ENCODE peak calls at places on chromosome 6, in six cellular contexts. One of them, this sample, is unnamed.

GRCh38 chr6:28215425-28215824 is 9.7 kb upstream of the ZSCAN9 start:
- DNase-seq in fibroblast of pulmonary artery: peak; percentile 42
- DNase-seq in adrenal gland: no peak
- DNase-seq in GM12865: no peak
- DNase-seq in OCI-LY7: no peak
- DNase-seq in spleen: no peak
- DNase-seq in this sample: no peak

GRCh38 chr6:38319259-38320255 is 320.2 kb downstream of the BTBD9 start:
- DNase-seq in fibroblast of pulmonary artery: no peak
- DNase-seq in adrenal gland: no peak
- DNase-seq in GM12865: peak; percentile 36
- DNase-seq in spleen: no peak
- DNase-seq in OCI-LY7: no peak
- DNase-seq in this sample: no peak

GRCh38 chr6:148736779-148737412 is 9.9 kb upstream of the UST start:
- DNase-seq in adrenal gland: no peak
- DNase-seq in spleen: no peak
- DNase-seq in GM12865: no peak
- DNase-seq in OCI-LY7: no peak
- DNase-seq in fibroblast of pulmonary artery: no peak
- DNase-seq in this sample: no peak

GRCh38 chr6:117602151-117602898 is at the start of gene GOPC:
- DNase-seq in fibroblast of pulmonary artery: peak; percentile 99
- DNase-seq in OCI-LY7: peak; percentile 98
- DNase-seq in GM12865: peak; percentile 99
- DNase-seq in spleen: peak; percentile 98
- DNase-seq in adrenal gland: peak; percentile 98
- DNase-seq in this sample: peak; percentile 98

GRCh38 chr6:108720798-108721197 is 127.4 kb upstream of the ARMC2 start:
- DNase-seq in GM12865: no peak
- DNase-seq in adrenal gland: no peak
- DNase-seq in spleen: no peak
- DNase-seq in OCI-LY7: no peak
- DNase-seq in fibroblast of pulmonary artery: no peak
- DNase-seq in this sample: no peak

GRCh38 chr6:124881898-124882579 is 80.2 kb upstream of the RNF217 start:
- DNase-seq in spleen: no peak
- DNase-seq in fibroblast of pulmonary artery: peak; percentile 72
- DNase-seq in adrenal gland: peak; percentile 57
- DNase-seq in OCI-LY7: no peak
- DNase-seq in GM12865: no peak
- DNase-seq in this sample: peak; percentile 63

GRCh38 chr6:111871207-111871606 is 2.0 kb downstream of the FYN start:
- DNase-seq in adrenal gland: no peak
- DNase-seq in GM12865: peak; percentile 56
- DNase-seq in fibroblast of pulmonary artery: peak; percentile 19
- DNase-seq in spleen: no peak
- DNase-seq in OCI-LY7: peak; percentile 48
- DNase-seq in this sample: peak; percentile 34

GRCh38 chr6:42378125-42378524 is 73.6 kb downstream of the TRERF1 start:
- DNase-seq in GM12865: peak; percentile 74
- DNase-seq in adrenal gland: no peak
- DNase-seq in OCI-LY7: no peak
- DNase-seq in fibroblast of pulmonary artery: no peak
- DNase-seq in spleen: no peak
- DNase-seq in this sample: no peak

GRCh38 chr6:17741507-17741906 is 34.8 kb upstream of the NUP153 start:
- DNase-seq in adrenal gland: no peak
- DNase-seq in spleen: no peak
- DNase-seq in fibroblast of pulmonary artery: no peak
- DNase-seq in GM12865: no peak
- DNase-seq in OCI-LY7: no peak
- DNase-seq in this sample: no peak

GRCh38 chr6:167300902-167301425 is 9.8 kb downstream of the UNC93A start:
- DNase-seq in OCI-LY7: no peak
- DNase-seq in fibroblast of pulmonary artery: no peak
- DNase-seq in adrenal gland: no peak
- DNase-seq in GM12865: no peak
- DNase-seq in spleen: peak; percentile 19
- DNase-seq in this sample: no peak

GRCh38 chr6:158006821-158007570 is 25.3 kb downstream of the SYNJ2 start:
- DNase-seq in GM12865: no peak
- DNase-seq in OCI-LY7: no peak
- DNase-seq in fibroblast of pulmonary artery: no peak
- DNase-seq in adrenal gland: no peak
- DNase-seq in spleen: peak; percentile 34
- DNase-seq in this sample: no peak

GRCh38 chr6:43835872-43836419 is 65.9 kb downstream of the VEGFA start:
- DNase-seq in OCI-LY7: no peak
- DNase-seq in spleen: no peak
- DNase-seq in fibroblast of pulmonary artery: no peak
- DNase-seq in adrenal gland: no peak
- DNase-seq in GM12865: no peak
- DNase-seq in this sample: no peak

GRCh38 chr6:77979204-77979603 is 326.4 kb downstream of the MEI4 start:
- DNase-seq in GM12865: no peak
- DNase-seq in spleen: no peak
- DNase-seq in OCI-LY7: no peak
- DNase-seq in adrenal gland: no peak
- DNase-seq in fibroblast of pulmonary artery: no peak
- DNase-seq in this sample: no peak

GRCh38 chr6:17219098-17219497 is 62.1 kb upstream of the RBM24 start:
- DNase-seq in GM12865: no peak
- DNase-seq in spleen: no peak
- DNase-seq in fibroblast of pulmonary artery: no peak
- DNase-seq in OCI-LY7: no peak
- DNase-seq in adrenal gland: no peak
- DNase-seq in this sample: no peak

GRCh38 chr6:134512946-134513345 is 195.0 kb upstream of the SGK1 start:
- DNase-seq in fibroblast of pulmonary artery: peak; percentile 61
- DNase-seq in adrenal gland: peak; percentile 81
- DNase-seq in GM12865: no peak
- DNase-seq in OCI-LY7: no peak
- DNase-seq in spleen: no peak
- DNase-seq in this sample: peak; percentile 20

GRCh38 chr6:104357928-104358327 is 501.8 kb downstream of the HACE1 start:
- DNase-seq in GM12865: no peak
- DNase-seq in fibroblast of pulmonary artery: no peak
- DNase-seq in adrenal gland: no peak
- DNase-seq in spleen: no peak
- DNase-seq in OCI-LY7: no peak
- DNase-seq in this sample: no peak

GRCh38 chr6:99495466-99495865 is 19.8 kb downstream of the USP45 start:
- DNase-seq in adrenal gland: no peak
- DNase-seq in OCI-LY7: no peak
- DNase-seq in GM12865: no peak
- DNase-seq in spleen: no peak
- DNase-seq in fibroblast of pulmonary artery: no peak
- DNase-seq in this sample: peak; percentile 3

GRCh38 chr6:112061605-112062004 is 7.7 kb downstream of the CCN6 start:
- DNase-seq in spleen: no peak
- DNase-seq in adrenal gland: no peak
- DNase-seq in GM12865: no peak
- DNase-seq in OCI-LY7: no peak
- DNase-seq in fibroblast of pulmonary artery: no peak
- DNase-seq in this sample: peak; percentile 50

GRCh38 chr6:104705095-104705707 is 154.5 kb downstream of the HACE1 start:
- DNase-seq in fibroblast of pulmonary artery: peak; percentile 91
- DNase-seq in GM12865: peak; percentile 10
- DNase-seq in OCI-LY7: peak; percentile 52
- DNase-seq in adrenal gland: peak; percentile 59
- DNase-seq in spleen: no peak
- DNase-seq in this sample: peak; percentile 73

GRCh38 chr6:90461367-90461766 is 125.5 kb downstream of the MAP3K7 start:
- DNase-seq in spleen: no peak
- DNase-seq in GM12865: no peak
- DNase-seq in adrenal gland: no peak
- DNase-seq in fibroblast of pulmonary artery: no peak
- DNase-seq in OCI-LY7: no peak
- DNase-seq in this sample: no peak

GRCh38 chr6:157537518-157537917 is 156.5 kb downstream of the ZDHHC14 start:
- DNase-seq in OCI-LY7: no peak
- DNase-seq in adrenal gland: peak; percentile 15
- DNase-seq in fibroblast of pulmonary artery: no peak
- DNase-seq in GM12865: no peak
- DNase-seq in spleen: no peak
- DNase-seq in this sample: no peak

GRCh38 chr6:72622094-72622540 is 253 bp downstream of the KCNQ5 start:
- DNase-seq in fibroblast of pulmonary artery: peak; percentile 43
- DNase-seq in OCI-LY7: peak; percentile 86
- DNase-seq in spleen: peak; percentile 92
- DNase-seq in GM12865: peak; percentile 86
- DNase-seq in adrenal gland: peak; percentile 57
- DNase-seq in this sample: peak; percentile 16

GRCh38 chr6:41649596-41649995 is 11.3 kb downstream of the MDFI start:
- DNase-seq in adrenal gland: no peak
- DNase-seq in GM12865: no peak
- DNase-seq in OCI-LY7: no peak
- DNase-seq in fibroblast of pulmonary artery: no peak
- DNase-seq in spleen: no peak
- DNase-seq in this sample: no peak

GRCh38 chr6:6996124-6996523 is 111.6 kb upstream of the RREB1 start:
- DNase-seq in GM12865: no peak
- DNase-seq in spleen: no peak
- DNase-seq in fibroblast of pulmonary artery: no peak
- DNase-seq in OCI-LY7: no peak
- DNase-seq in adrenal gland: no peak
- DNase-seq in this sample: no peak

GRCh38 chr6:6997282-6998193 is 110.2 kb upstream of the RREB1 start:
- DNase-seq in spleen: peak; percentile 1
- DNase-seq in GM12865: no peak
- DNase-seq in adrenal gland: no peak
- DNase-seq in fibroblast of pulmonary artery: no peak
- DNase-seq in OCI-LY7: no peak
- DNase-seq in this sample: no peak

GRCh38 chr6:6995328-6995727 is 112.4 kb upstream of the RREB1 start:
- DNase-seq in GM12865: no peak
- DNase-seq in adrenal gland: no peak
- DNase-seq in OCI-LY7: no peak
- DNase-seq in spleen: no peak
- DNase-seq in fibroblast of pulmonary artery: no peak
- DNase-seq in this sample: no peak

GRCh38 chr6:6993503-6994237 is 114.1 kb upstream of the RREB1 start:
- DNase-seq in fibroblast of pulmonary artery: peak; percentile 13
- DNase-seq in GM12865: no peak
- DNase-seq in adrenal gland: no peak
- DNase-seq in spleen: peak; percentile 4
- DNase-seq in OCI-LY7: no peak
- DNase-seq in this sample: peak; percentile 11

GRCh38 chr6:6994796-6995195 is 113.0 kb upstream of the RREB1 start:
- DNase-seq in adrenal gland: no peak
- DNase-seq in spleen: peak; percentile 37
- DNase-seq in GM12865: no peak
- DNase-seq in OCI-LY7: no peak
- DNase-seq in fibroblast of pulmonary artery: no peak
- DNase-seq in this sample: no peak
- H3K4me3 ChIP-seq in adrenal gland: no peak overlapping the region
- H3K4me3 ChIP-seq in spleen: no peak overlapping the region
- H3K4me3 ChIP-seq in GM12865: no peak overlapping the region
- H3K4me3 ChIP-seq in OCI-LY7: no peak overlapping the region
- H3K4me3 ChIP-seq in fibroblast of pulmonary artery: no peak overlapping the region
- H3K4me3 ChIP-seq in this sample: no peak overlapping the region

DNA sequence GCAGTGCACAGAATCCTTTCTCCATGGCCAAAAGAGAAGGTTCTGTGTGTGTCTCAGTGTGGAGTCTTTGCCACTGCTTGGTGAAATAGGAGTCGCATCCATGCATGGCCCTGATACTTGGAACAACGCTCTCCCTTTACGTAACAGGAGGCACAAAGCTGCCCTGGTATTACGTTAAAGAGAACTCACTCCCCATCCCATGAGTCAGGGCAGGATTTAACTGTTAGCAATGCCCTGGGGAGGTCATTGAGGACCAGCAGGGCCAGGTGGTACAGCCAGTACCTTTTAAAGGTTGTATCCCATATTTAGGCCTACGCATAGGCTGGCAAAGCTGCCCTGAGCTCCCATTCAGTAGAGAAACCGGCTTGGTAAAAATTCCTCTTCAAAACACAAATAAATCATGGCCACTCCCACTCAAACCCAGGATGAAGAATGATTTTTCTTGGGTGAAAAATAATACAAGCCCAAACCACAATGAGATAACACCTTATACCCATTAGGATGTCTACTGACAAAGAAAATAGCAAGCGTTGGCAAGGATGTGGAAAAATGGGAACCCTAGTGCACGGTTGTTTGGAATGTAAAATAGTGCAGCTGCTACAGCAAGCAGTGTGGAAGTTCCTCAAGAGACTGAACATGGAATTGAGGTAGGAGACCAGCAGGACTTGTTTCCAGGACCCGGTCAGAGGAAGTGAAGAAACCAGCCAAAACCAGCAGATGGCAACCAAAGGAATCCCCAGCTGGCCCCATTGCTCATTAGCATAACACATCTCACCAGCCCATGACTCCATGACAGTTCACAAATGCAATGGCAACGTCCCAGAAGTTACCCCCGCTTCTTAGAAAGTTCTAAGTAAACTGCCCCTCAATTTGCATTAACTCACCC is 37.0 kb downstream of the MYLK4 start:
- DNase-seq in adrenal gland: no peak
- DNase-seq in OCI-LY7: no peak
- DNase-seq in GM12865: no peak
- DNase-seq in fibroblast of pulmonary artery: peak; percentile 83
- DNase-seq in spleen: no peak
- DNase-seq in this sample: peak; percentile 81
- TF ChIP-seq CTCF in adrenal gland: no peak
- TF ChIP-seq CTCF in OCI-LY7: peak; percentile 11
- TF ChIP-seq CTCF in GM12865: no peak
- TF ChIP-seq CTCF in fibroblast of pulmonary artery: no peak
- TF ChIP-seq CTCF in spleen: no peak
- TF ChIP-seq CTCF in this sample: no peak

DNA sequence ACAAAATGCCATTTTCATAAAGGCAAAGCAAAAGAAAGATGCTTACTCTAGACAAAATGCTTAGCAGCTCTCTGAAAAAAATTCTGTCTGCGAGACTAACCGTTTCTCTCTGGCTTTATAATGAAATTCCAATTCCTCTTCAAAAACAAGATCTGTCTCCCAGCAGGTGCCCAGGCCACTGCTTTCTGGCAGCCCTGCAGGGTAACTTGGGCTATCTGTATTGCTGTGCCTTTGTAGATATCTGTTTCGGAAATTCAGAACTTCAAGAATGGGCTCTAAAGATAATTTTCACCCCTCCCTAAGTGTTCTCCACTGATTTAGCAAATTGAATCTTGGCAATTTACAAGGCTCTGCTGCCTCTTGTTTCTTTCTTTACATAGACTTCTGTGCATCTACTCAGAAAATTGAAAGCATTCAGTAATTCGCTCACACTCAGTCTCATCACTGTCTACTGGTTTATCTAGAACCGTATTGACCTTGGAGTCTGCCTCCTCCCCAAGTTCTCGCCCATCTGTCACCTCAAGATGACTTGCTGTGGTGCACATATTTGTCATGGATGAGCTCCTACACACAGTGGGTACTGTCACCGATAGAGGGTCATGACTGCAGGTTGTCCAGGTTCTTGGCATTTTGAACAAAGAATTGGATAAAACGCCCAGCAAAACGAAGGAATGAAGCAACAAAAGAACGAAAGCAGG is 26.4 kb upstream of the FABP7 start:
- DNase-seq in adrenal gland: no peak
- DNase-seq in OCI-LY7: no peak
- DNase-seq in fibroblast of pulmonary artery: no peak
- DNase-seq in spleen: no peak
- DNase-seq in GM12865: no peak
- DNase-seq in this sample: no peak
- H3K4me3 ChIP-seq in adrenal gland: no peak overlapping the region
- H3K4me3 ChIP-seq in OCI-LY7: no peak overlapping the region
- H3K4me3 ChIP-seq in fibroblast of pulmonary artery: no peak overlapping the region
- H3K4me3 ChIP-seq in spleen: peak overlapping the region; percentile 9
- H3K4me3 ChIP-seq in GM12865: no peak overlapping the region
- H3K4me3 ChIP-seq in this sample: no peak overlapping the region

GRCh38 chr6:35920793-35921732 is at the start of gene SRPK1:
- DNase-seq in OCI-LY7: peak; percentile 93
- DNase-seq in GM12865: peak; percentile 95
- DNase-seq in fibroblast of pulmonary artery: peak; percentile 79
- DNase-seq in adrenal gland: peak; percentile 91
- DNase-seq in spleen: peak; percentile 97
- DNase-seq in this sample: peak; percentile 70
- TF ChIP-seq CTCF in OCI-LY7: no peak
- TF ChIP-seq CTCF in GM12865: no peak
- TF ChIP-seq CTCF in fibroblast of pulmonary artery: no peak
- TF ChIP-seq CTCF in adrenal gland: no peak
- TF ChIP-seq CTCF in spleen: no peak
- TF ChIP-seq CTCF in this sample: no peak